ENCODE peak calls at places on chromosomes 13 and 19, in six cellular contexts. H is fibroblast of lung; O is CD4-positive, CD25-positive, alpha-beta regulatory T cell; R is effector memory CD4-positive, alpha-beta T cell; D is body of pancreas; J is adrenal gland. A is an unnamed sample.
A peak's percentile ranks its signal among the peaks of the same experiment; 100 is the strongest.

GRCh38 chr19:29529646-29530548 is 4.1 kb downstream of the VSTM2B start:
- DNase-seq in H (no peak), O (no peak), R (no peak), D (no peak), J (no peak), A (no peak)

GRCh38 chr13:79379274-79379673 is 26.8 kb downstream of the RBM26 start:
- DNase-seq in H (no peak), O (no peak), R (no peak), D (no peak), J (no peak), A (no peak)

GRCh38 chr13:27043013-27043412 is 128.6 kb downstream of the USP12 start:
- DNase-seq in H (peak; percentile 97), O (no peak), R (no peak), D (no peak), J (no peak), A (no peak)

GRCh38 chr13:109355875-109356428 is 430.4 kb downstream of the IRS2 start:
- DNase-seq in H (no peak), O (no peak), R (no peak), D (no peak), J (no peak), A (no peak)

GRCh38 chr19:36125557-36125956 is 10.3 kb downstream of the TBCB start:
- DNase-seq in H (no peak), O (no peak), R (no peak), D (no peak), J (no peak), A (no peak)

GRCh38 chr19:32404213-32404938 is 1.2 kb upstream of the DPY19L3 start:
- DNase-seq in H (peak; percentile 9), O (no peak), R (no peak), D (no peak), J (no peak), A (no peak)

GRCh38 chr13:113928701-113929627 is 44.9 kb downstream of the C13orf46 start:
- DNase-seq in H (peak; percentile 68), O (no peak), R (no peak), D (peak; percentile 93), J (peak; percentile 34), A (no peak)

GRCh38 chr13:112905990-112906641 is 62.9 kb upstream of the MCF2L start:
- DNase-seq in H (no peak), O (no peak), R (no peak), D (no peak), J (peak; percentile 12), A (no peak)

GRCh38 chr13:40063278-40063698 is 407.8 kb downstream of the COG6 start:
- DNase-seq in H (peak; percentile 41), O (no peak), R (no peak), D (peak; percentile 52), J (no peak), A (no peak)

GRCh38 chr13:75365724-75366173 is 116.2 kb downstream of the TBC1D4 start:
- DNase-seq in H (peak; percentile 96), O (peak; percentile 15), R (no peak), D (no peak), J (no peak), A (no peak)

GRCh38 chr13:111065698-111066097 is 49.4 kb upstream of the ARHGEF7 start:
- DNase-seq in H (no peak), O (no peak), R (no peak), D (no peak), J (no peak), A (no peak)

GRCh38 chr19:3403489-3404323 is 37.3 kb downstream of the NFIC start:
- DNase-seq in H (peak; percentile 96), O (no peak), R (no peak), D (peak; percentile 97), J (peak; percentile 92), A (no peak)

GRCh38 chr19:19670070-19670551 is 1.5 kb downstream of the ZNF101 start:
- DNase-seq in H (no peak), O (no peak), R (no peak), D (no peak), J (no peak), A (no peak)

GRCh38 chr19:3401004-3401768 is 34.8 kb downstream of the NFIC start:
- DNase-seq in H (no peak), O (no peak), R (no peak), D (no peak), J (no peak), A (no peak)

GRCh38 chr19:38837656-38838121 is 6.1 kb upstream of the ECH1 start:
- DNase-seq in H (peak; percentile 46), O (no peak), R (no peak), D (peak; percentile 39), J (no peak), A (no peak)

GRCh38 chr19:38838986-38839761 is 7.6 kb upstream of the ECH1 start:
- DNase-seq in H (no peak), O (no peak), R (no peak), D (no peak), J (no peak), A (no peak)

GRCh38 chr19:38837304-38837626 is 5.7 kb upstream of the ECH1 start:
- DNase-seq in H (no peak), O (no peak), R (no peak), D (no peak), J (no peak), A (no peak)

GRCh38 chr19:38839816-38840582 is 8.4 kb upstream of the ECH1 start:
- DNase-seq in H (peak; percentile 37), O (no peak), R (no peak), D (peak; percentile 43), J (peak; percentile 60), A (no peak)

GRCh38 chr19:38838208-38838985 is 6.8 kb upstream of the ECH1 start:
- DNase-seq in H (no peak), O (no peak), R (no peak), D (peak; percentile 79), J (no peak), A (no peak)
- H3K27ac ChIP-seq in H (no peak overlapping the region), O (no peak overlapping the region), R (peak overlapping the region; percentile 14), D (peak overlapping the region; percentile 65), J (peak overlapping the region; percentile 17), A (no peak overlapping the region)

DNA sequence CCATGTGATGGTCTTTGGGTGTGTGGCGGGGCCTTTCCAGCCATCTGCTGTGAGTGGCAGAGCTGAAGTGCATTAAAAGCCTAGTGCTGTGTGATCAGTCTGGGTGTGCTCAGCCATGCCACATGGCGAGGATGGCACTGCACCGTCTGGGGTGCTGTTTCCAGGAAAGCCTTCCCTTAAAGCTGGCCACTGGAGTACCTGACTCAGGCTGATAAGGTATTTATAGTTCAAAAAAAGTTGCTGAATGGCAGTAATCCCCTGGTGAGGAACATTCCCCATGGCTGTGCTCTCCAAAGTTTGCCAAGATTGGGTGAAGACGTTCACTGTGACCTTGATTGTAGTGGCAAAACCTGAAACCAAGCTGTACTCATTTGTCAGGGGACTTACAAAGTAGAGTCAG is 6.0 kb downstream of the GPI start:
- DNase-seq in H (no peak), O (no peak), R (no peak), D (no peak), J (no peak), A (no peak)
- H3K36me3 ChIP-seq in H (peaks cover 19% of the 10 kb centered on the region), O (peaks cover 53% of the 10 kb centered on the region), R (peaks cover 45% of the 10 kb centered on the region), D (no peaks in the 10 kb centered on the region), J (no peaks in the 10 kb centered on the region), A (peaks cover 34% of the 10 kb centered on the region)

DNA sequence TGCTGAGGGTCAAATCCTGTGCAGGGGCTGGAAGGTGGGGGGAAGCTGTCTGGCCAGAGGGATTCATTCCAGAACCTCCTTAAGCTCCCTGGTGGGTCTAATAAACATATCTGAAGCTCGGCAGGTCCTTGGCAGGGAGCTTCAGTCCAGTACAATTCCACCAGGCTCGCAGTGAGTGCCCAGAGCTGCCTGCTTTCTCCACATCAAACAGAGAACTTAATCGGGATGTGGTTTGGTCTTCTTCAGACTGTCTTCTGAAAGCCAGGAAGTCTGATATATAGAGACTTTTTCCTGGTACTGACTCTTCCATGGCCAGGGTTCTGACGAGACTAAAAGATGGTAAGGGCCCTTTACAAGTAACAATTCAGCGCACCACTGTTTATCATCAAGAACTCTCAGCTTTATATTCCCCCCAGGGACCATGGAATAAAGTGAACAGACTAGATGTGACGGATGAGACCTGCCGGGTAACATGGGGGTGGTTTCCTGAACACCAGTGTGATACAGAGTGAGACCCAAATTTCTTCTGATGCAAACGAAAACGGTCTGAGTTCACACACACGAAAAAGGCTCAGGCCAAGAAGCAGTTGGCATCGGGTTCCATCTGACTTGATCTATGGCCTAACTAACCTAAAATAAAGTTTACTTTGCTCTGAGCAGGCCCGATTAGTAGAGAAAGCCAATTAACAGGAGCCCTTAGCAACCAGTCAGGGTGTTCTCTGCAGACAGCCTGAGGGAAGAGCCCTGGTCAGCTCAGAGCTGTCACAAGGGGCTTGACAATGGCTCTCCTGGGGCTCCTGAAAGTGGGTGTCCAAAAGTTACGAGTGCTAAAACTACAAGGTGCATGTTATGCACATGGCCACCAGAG is 29.0 kb downstream of the RANBP3 start:
- DNase-seq in H (no peak), O (no peak), R (no peak), D (no peak), J (no peak), A (no peak)
- H3K4me1 ChIP-seq in H (peaks cover 23% of the 10 kb centered on the region), O (peaks cover 78% of the 10 kb centered on the region), R (peaks cover 62% of the 10 kb centered on the region), D (peaks cover 32% of the 10 kb centered on the region), J (peaks cover 79% of the 10 kb centered on the region), A (peaks cover 80% of the 10 kb centered on the region)

GRCh38 chr13:20407759-20408158 is 117.9 kb downstream of the CRYL1 start:
- DNase-seq in H (no peak), O (no peak), R (no peak), D (no peak), J (no peak), A (no peak)

GRCh38 chr13:20404488-20405222 is 121.0 kb downstream of the CRYL1 start:
- DNase-seq in H (no peak), O (no peak), R (no peak), D (no peak), J (no peak), A (no peak)

GRCh38 chr13:20408181-20408580 is 117.5 kb downstream of the CRYL1 start:
- DNase-seq in H (no peak), O (no peak), R (no peak), D (no peak), J (no peak), A (no peak)

GRCh38 chr13:20403826-20404225 is 121.8 kb downstream of the CRYL1 start:
- DNase-seq in H (no peak), O (no peak), R (no peak), D (no peak), J (no peak), A (no peak)

DNA sequence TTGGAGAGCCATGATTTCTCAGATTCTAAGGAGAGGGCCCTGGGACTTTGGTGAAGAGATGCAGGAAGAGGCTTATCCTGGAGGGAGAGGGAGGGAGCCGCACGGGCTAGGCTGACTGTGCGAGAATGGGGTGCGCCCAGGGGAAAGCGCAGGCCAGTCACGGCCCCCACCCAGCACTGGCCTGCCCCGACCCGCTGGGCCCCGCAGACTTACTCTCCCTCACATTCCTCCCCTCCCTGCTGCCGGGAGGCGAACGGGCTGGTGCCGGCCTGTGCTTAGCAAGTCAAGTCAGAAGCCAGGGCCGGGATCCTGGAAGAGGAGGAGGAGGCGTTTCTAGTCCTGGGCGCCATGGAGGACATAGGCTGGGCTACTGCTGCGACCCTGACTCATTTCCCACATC is 120.0 kb downstream of the CRYL1 start:
- DNase-seq in H (no peak), O (no peak), R (no peak), D (no peak), J (no peak), A (no peak)
- H3K27ac ChIP-seq in H (no peak overlapping the region), O (no peak overlapping the region), R (no peak overlapping the region), D (no peak overlapping the region), J (no peak overlapping the region), A (no peak overlapping the region)

A was measured in CD8-positive, alpha-beta memory T cell.